ENCODE peak calls at places on chromosomes 16 and 17, in five cellular contexts. One of them, this sample, is unnamed.

GRCh38 chr16:31527617-31528287 is at the start of gene AHSP:
- DNase-seq in NCI-H1092 treated with DMSO at 0.1 percent for 48 hours: no peak
- DNase-seq in C1 segment of cervical spinal cord: no peak
- DNase-seq in neural progenitor cell: no peak
- DNase-seq in foreskin keratinocyte: no peak
- DNase-seq in this sample: no peak

GRCh38 chr17:16371742-16372141 is 9.1 kb upstream of the UBB start:
- DNase-seq in NCI-H1092 treated with DMSO at 0.1 percent for 48 hours: no peak
- DNase-seq in C1 segment of cervical spinal cord: no peak
- DNase-seq in neural progenitor cell: no peak
- DNase-seq in foreskin keratinocyte: no peak
- DNase-seq in this sample: no peak

GRCh38 chr17:15133826-15134225 is 131.3 kb downstream of the PMP22 start:
- DNase-seq in NCI-H1092 treated with DMSO at 0.1 percent for 48 hours: no peak
- DNase-seq in C1 segment of cervical spinal cord: no peak
- DNase-seq in neural progenitor cell: no peak
- DNase-seq in foreskin keratinocyte: no peak
- DNase-seq in this sample: no peak

GRCh38 chr17:21375757-21376584 is at the start of gene KCNJ12:
- DNase-seq in NCI-H1092 treated with DMSO at 0.1 percent for 48 hours: peak; percentile 48
- DNase-seq in C1 segment of cervical spinal cord: no peak
- DNase-seq in neural progenitor cell: peak; percentile 80
- DNase-seq in foreskin keratinocyte: peak; percentile 19
- DNase-seq in this sample: no peak

GRCh38 chr17:53630115-53630514 is 192.6 kb upstream of the KIF2B start:
- DNase-seq in NCI-H1092 treated with DMSO at 0.1 percent for 48 hours: no peak
- DNase-seq in C1 segment of cervical spinal cord: no peak
- DNase-seq in neural progenitor cell: peak; percentile 51
- DNase-seq in foreskin keratinocyte: no peak
- DNase-seq in this sample: no peak

GRCh38 chr16:4005281-4005680 is 111.0 kb downstream of the ADCY9 start:
- DNase-seq in NCI-H1092 treated with DMSO at 0.1 percent for 48 hours: no peak
- DNase-seq in C1 segment of cervical spinal cord: no peak
- DNase-seq in neural progenitor cell: no peak
- DNase-seq in foreskin keratinocyte: no peak
- DNase-seq in this sample: no peak

GRCh38 chr17:13822671-13823070 is 220.9 kb upstream of the HS3ST3A1 start:
- DNase-seq in NCI-H1092 treated with DMSO at 0.1 percent for 48 hours: no peak
- DNase-seq in C1 segment of cervical spinal cord: no peak
- DNase-seq in neural progenitor cell: no peak
- DNase-seq in foreskin keratinocyte: no peak
- DNase-seq in this sample: no peak

GRCh38 chr17:73767696-73768095 is 123.5 kb upstream of the SDK2 start:
- DNase-seq in NCI-H1092 treated with DMSO at 0.1 percent for 48 hours: no peak
- DNase-seq in C1 segment of cervical spinal cord: no peak
- DNase-seq in neural progenitor cell: no peak
- DNase-seq in foreskin keratinocyte: no peak
- DNase-seq in this sample: no peak

GRCh38 chr17:19482571-19482970 is 51.1 kb upstream of the SLC47A1 start:
- DNase-seq in NCI-H1092 treated with DMSO at 0.1 percent for 48 hours: no peak
- DNase-seq in C1 segment of cervical spinal cord: no peak
- DNase-seq in neural progenitor cell: no peak
- DNase-seq in foreskin keratinocyte: peak; percentile 45
- DNase-seq in this sample: no peak

GRCh38 chr17:705011-705410 is 9.6 kb downstream of the VPS53 start:
- DNase-seq in NCI-H1092 treated with DMSO at 0.1 percent for 48 hours: no peak
- DNase-seq in C1 segment of cervical spinal cord: no peak
- DNase-seq in neural progenitor cell: no peak
- DNase-seq in foreskin keratinocyte: no peak
- DNase-seq in this sample: no peak

GRCh38 chr17:9432121-9432866 is 143.3 kb downstream of the STX8 start:
- DNase-seq in NCI-H1092 treated with DMSO at 0.1 percent for 48 hours: no peak
- DNase-seq in C1 segment of cervical spinal cord: no peak
- DNase-seq in neural progenitor cell: no peak
- DNase-seq in foreskin keratinocyte: no peak
- DNase-seq in this sample: no peak

GRCh38 chr16:86362155-86362849 is 148.0 kb upstream of the FOXF1 start:
- DNase-seq in NCI-H1092 treated with DMSO at 0.1 percent for 48 hours: no peak
- DNase-seq in C1 segment of cervical spinal cord: no peak
- DNase-seq in neural progenitor cell: no peak
- DNase-seq in foreskin keratinocyte: no peak
- DNase-seq in this sample: no peak

GRCh38 chr17:27414686-27415085 is 41.6 kb upstream of the KSR1 start:
- DNase-seq in NCI-H1092 treated with DMSO at 0.1 percent for 48 hours: no peak
- DNase-seq in C1 segment of cervical spinal cord: no peak
- DNase-seq in neural progenitor cell: no peak
- DNase-seq in foreskin keratinocyte: no peak
- DNase-seq in this sample: no peak

GRCh38 chr17:12899604-12900003 is 110.3 kb downstream of the ARHGAP44 start:
- DNase-seq in NCI-H1092 treated with DMSO at 0.1 percent for 48 hours: no peak
- DNase-seq in C1 segment of cervical spinal cord: no peak
- DNase-seq in neural progenitor cell: no peak
- DNase-seq in foreskin keratinocyte: no peak
- DNase-seq in this sample: no peak

GRCh38 chr16:28288117-28288516 is 4.2 kb upstream of the SBK1 start:
- DNase-seq in NCI-H1092 treated with DMSO at 0.1 percent for 48 hours: no peak
- DNase-seq in C1 segment of cervical spinal cord: no peak
- DNase-seq in neural progenitor cell: no peak
- DNase-seq in foreskin keratinocyte: no peak
- DNase-seq in this sample: no peak

GRCh38 chr16:87293990-87294389 is 23.2 kb downstream of the C16orf95 start:
- DNase-seq in NCI-H1092 treated with DMSO at 0.1 percent for 48 hours: no peak
- DNase-seq in C1 segment of cervical spinal cord: no peak
- DNase-seq in neural progenitor cell: no peak
- DNase-seq in foreskin keratinocyte: no peak
- DNase-seq in this sample: no peak

GRCh38 chr16:77250395-77250794 is 51.2 kb downstream of the SYCE1L start:
- DNase-seq in NCI-H1092 treated with DMSO at 0.1 percent for 48 hours: no peak
- DNase-seq in C1 segment of cervical spinal cord: no peak
- DNase-seq in neural progenitor cell: no peak
- DNase-seq in foreskin keratinocyte: no peak
- DNase-seq in this sample: no peak

GRCh38 chr17:45347451-45347850 is 30.6 kb upstream of the MAP3K14 start:
- DNase-seq in NCI-H1092 treated with DMSO at 0.1 percent for 48 hours: no peak
- DNase-seq in C1 segment of cervical spinal cord: no peak
- DNase-seq in neural progenitor cell: no peak
- DNase-seq in foreskin keratinocyte: no peak
- DNase-seq in this sample: no peak

GRCh38 chr16:56192971-56193936 is 2.0 kb downstream of the GNAO1 start:
- DNase-seq in NCI-H1092 treated with DMSO at 0.1 percent for 48 hours: peak; percentile 42
- DNase-seq in C1 segment of cervical spinal cord: no peak
- DNase-seq in neural progenitor cell: peak; percentile 51
- DNase-seq in foreskin keratinocyte: no peak
- DNase-seq in this sample: peak; percentile 55

GRCh38 chr17:48113201-48113676 is 5.7 kb downstream of the SNX11 start:
- DNase-seq in NCI-H1092 treated with DMSO at 0.1 percent for 48 hours: no peak
- DNase-seq in C1 segment of cervical spinal cord: peak; percentile 18
- DNase-seq in neural progenitor cell: no peak
- DNase-seq in foreskin keratinocyte: no peak
- DNase-seq in this sample: no peak

GRCh38 chr17:29948460-29949185 is 7.2 kb downstream of the EFCAB5 start:
- DNase-seq in NCI-H1092 treated with DMSO at 0.1 percent for 48 hours: no peak
- DNase-seq in C1 segment of cervical spinal cord: no peak
- DNase-seq in neural progenitor cell: no peak
- DNase-seq in foreskin keratinocyte: no peak
- DNase-seq in this sample: no peak

GRCh38 chr16:27208081-27208692 is 4.9 kb downstream of the KDM8 start:
- DNase-seq in NCI-H1092 treated with DMSO at 0.1 percent for 48 hours: no peak
- DNase-seq in C1 segment of cervical spinal cord: no peak
- DNase-seq in neural progenitor cell: no peak
- DNase-seq in foreskin keratinocyte: no peak
- DNase-seq in this sample: no peak